ENCODE peak calls at places on chromosome 3, in six cellular contexts. C is mesothelial cell of epicardium, A is A549, Z is cardiac muscle cell, S is GM12865, J is SK-N-SH. G is an unnamed sample.

GRCh38 chr3:42517143-42517542 is 14.7 kb downstream of the VIPR1 start:
- DNase-seq in C (no peak), A (no peak), Z (no peak), S (no peak), J (no peak), G (no peak)

GRCh38 chr3:122743581-122744120 is 50.0 kb downstream of the HSPBAP1 start:
- DNase-seq in C (no peak), A (no peak), Z (no peak), S (no peak), J (no peak), G (no peak)

GRCh38 chr3:197487911-197488391 is 67.8 kb downstream of the BDH1 start:
- DNase-seq in C (no peak), A (peak), Z (no peak), S (no peak), J (no peak), G (no peak)

GRCh38 chr3:194058189-194058571 is 77.8 kb upstream of the HES1 start:
- DNase-seq in C (no peak), A (no peak), Z (peak), S (peak), J (peak), G (no peak)

GRCh38 chr3:64299206-64299605 is 73.9 kb upstream of the PRICKLE2 start:
- DNase-seq in C (no peak), A (no peak), Z (no peak), S (no peak), J (no peak), G (no peak)

GRCh38 chr3:23170306-23170705 is 32.8 kb upstream of the UBE2E2 start:
- DNase-seq in C (no peak), A (no peak), Z (no peak), S (peak), J (no peak), G (no peak)

GRCh38 chr3:46416134-46417119 is 9.4 kb downstream of the CCRL2 start:
- DNase-seq in C (no peak), A (no peak), Z (no peak), S (peak), J (no peak), G (no peak)

GRCh38 chr3:27532931-27533607 is 48.9 kb upstream of the SLC4A7 start:
- DNase-seq in C (no peak), A (no peak), Z (no peak), S (no peak), J (no peak), G (no peak)

GRCh38 chr3:168096210-168096795 is 579 bp upstream of the GOLIM4 start:
- DNase-seq in C (peak), A (peak), Z (peak), S (peak), J (peak), G (peak)

DNA sequence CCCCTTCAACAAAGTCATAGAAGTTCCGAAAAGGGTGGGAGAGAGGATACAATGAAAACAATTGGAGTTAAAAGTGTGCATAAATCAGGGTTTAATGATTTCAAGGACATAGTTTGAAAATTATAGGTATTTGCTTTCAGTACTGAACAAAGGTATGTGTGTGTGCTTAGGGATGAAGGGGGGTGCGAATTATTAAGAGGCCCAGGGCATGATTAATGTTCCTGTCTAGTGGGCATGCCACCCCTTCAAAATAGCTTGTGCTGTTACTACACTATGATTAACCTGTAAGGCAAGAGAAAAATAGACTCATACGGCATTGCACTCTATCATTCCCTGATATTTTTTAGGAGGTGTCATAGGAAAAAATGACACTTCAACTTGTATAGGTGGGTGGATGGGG is 731.6 kb downstream of the NAALADL2 start:
- DNase-seq in C (no peak), A (no peak), Z (no peak), S (no peak), J (no peak), G (no peak)
- TF ChIP-seq CTCF in C (no peak), A (no peak), Z (no peak), S (no peak), J (no peak), G (no peak)

DNA sequence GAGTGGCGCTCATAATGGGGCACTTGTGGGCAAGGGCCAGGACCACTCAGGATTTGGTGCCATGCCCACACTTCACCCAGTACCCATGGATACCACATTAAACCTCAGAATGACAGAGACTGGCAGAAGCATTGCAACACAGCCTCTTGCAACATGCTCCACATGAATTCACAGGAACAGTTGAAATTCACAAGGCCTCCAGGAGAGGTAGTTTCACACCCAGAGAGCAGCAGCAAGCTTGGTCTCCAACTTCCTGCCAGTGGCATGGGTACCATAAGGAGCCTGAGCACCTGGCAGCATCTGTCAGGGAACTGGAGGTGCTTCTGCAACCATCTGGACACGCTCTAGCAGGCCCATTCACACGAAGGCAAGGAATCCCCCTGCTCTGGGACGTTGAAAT is 101.0 kb downstream of the OSBPL10 start:
- DNase-seq in C (no peak), A (no peak), Z (no peak), S (peak), J (no peak), G (no peak)
- TF ChIP-seq CTCF in C (no peak), A (no peak), Z (no peak), S (no peak), J (no peak), G (no peak)

GRCh38 chr3:71025516-71025915 is 558.0 kb downstream of the FOXP1 start:
- DNase-seq in C (no peak), A (no peak), Z (no peak), S (no peak), J (no peak), G (no peak)

GRCh38 chr3:71018794-71019193 is 564.7 kb downstream of the FOXP1 start:
- DNase-seq in C (no peak), A (no peak), Z (no peak), S (no peak), J (no peak), G (no peak)

GRCh38 chr3:71025010-71025409 is 558.5 kb downstream of the FOXP1 start:
- DNase-seq in C (no peak), A (no peak), Z (no peak), S (no peak), J (no peak), G (no peak)

GRCh38 chr3:71026634-71027578 is 556.6 kb downstream of the FOXP1 start:
- DNase-seq in C (no peak), A (no peak), Z (no peak), S (no peak), J (no peak), G (no peak)

GRCh38 chr3:71022552-71023335 is 560.8 kb downstream of the FOXP1 start:
- DNase-seq in C (no peak), A (no peak), Z (peak), S (no peak), J (no peak), G (no peak)
- TF ChIP-seq CTCF in C (no peak), A (peak), Z (peak), S (no peak), J (peak), G (no peak)

DNA sequence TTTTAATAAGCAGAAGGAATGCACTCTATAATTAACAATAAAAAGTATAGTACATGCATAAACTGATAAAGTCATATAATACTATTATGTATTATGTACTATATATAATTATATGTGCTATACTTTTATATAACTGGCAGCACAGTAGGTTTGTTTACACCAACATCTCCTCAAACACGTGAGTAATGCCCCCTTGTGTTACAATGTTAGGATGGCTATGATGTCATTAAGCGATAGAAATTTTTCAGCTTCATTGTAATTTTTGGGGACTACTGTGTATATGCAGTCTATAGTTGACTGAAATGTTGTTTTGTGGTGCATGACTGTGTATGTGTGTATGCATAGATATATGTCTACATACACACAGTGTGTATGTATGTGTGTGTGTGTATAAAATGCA is 100.6 kb downstream of the SLMAP start:
- DNase-seq in C (no peak), A (no peak), Z (no peak), S (peak), J (peak), G (no peak)
- TF ChIP-seq CTCF in C (no peak), A (peak), Z (peak), S (peak), J (peak), G (no peak)

DNA sequence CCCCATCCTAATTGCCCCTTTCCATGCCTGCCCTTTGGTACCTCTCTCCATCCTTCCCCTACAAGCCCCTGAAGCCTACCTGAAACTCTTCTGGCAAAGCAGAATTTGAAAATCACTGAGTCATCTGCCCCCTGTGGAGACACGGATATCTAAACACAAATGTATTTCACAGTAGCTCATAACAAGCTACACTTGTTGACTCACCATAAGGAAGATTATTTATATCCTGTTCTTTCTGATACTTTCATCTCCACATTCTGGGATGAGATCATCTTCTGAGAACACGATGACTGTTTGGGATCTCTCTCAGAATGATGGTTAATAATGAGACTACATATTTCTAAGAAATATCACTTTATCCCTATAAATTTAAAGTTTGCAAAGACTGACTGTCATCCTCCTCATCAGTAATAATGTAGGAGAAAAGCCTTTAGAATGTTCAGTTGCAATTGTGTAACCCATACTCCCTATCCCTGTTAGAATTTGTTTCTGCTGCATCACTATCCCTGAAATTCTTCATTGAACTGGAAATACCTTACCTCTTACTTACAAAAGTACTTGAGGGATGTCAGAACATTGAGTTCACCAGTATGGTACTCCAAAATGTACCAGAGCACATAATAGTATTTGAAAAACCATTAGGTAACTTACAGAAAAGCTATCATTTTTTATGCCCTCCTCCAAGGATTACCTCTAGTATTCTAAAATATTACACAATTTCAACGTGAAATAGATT is 116.1 kb upstream of the IL12A start:
- DNase-seq in C (no peak), A (peak), Z (no peak), S (no peak), J (no peak), G (no peak)
- TF ChIP-seq CTCF in C (no peak), A (no peak), Z (peak), S (no peak), J (peak), G (no peak)

G was measured in omental fat pad.